ENCODE peak calls at places on chromosome 4, in six cellular contexts. G is cardiac muscle cell; Q is endothelial cell of umbilical vein; Y is trophoblast cell; F is brain microvascular endothelial cell; T is CD8-positive, alpha-beta T cell. D is an unnamed sample.

GRCh38 chr4:87093443-87094123 is 126.8 kb downstream of the KLHL8 start:
- DNase-seq in G (peak), Q (peak), Y (peak), F (peak), T (no peak), D (peak)

GRCh38 chr4:96638132-96638531 is 798.2 kb downstream of the PDHA2 start:
- DNase-seq in G (no peak), Q (no peak), Y (no peak), F (no peak), T (no peak), D (no peak)

GRCh38 chr4:6991771-6992557 is 51.2 kb upstream of the TADA2B start:
- DNase-seq in G (peak), Q (peak), Y (no peak), F (peak), T (no peak), D (peak)

GRCh38 chr4:8391972-8392371 is 48.6 kb downstream of the ACOX3 start:
- DNase-seq in G (peak), Q (peak), Y (peak), F (peak), T (no peak), D (no peak)

GRCh38 chr4:173505924-173506779 is 23.9 kb downstream of the HAND2 start:
- DNase-seq in G (peak), Q (peak), Y (peak), F (peak), T (no peak), D (peak)

GRCh38 chr4:156476359-156476758 is 495.2 kb downstream of the PDGFC start:
- DNase-seq in G (peak), Q (peak), Y (peak), F (peak), T (no peak), D (no peak)

GRCh38 chr4:13484749-13485345 is 707 bp upstream of the RAB28 start:
- DNase-seq in G (peak), Q (no peak), Y (no peak), F (peak), T (no peak), D (no peak)

GRCh38 chr4:1406416-1406945 is at the start of gene NKX1-1:
- DNase-seq in G (no peak), Q (no peak), Y (no peak), F (no peak), T (no peak), D (no peak)

GRCh38 chr4:79042079-79042674 is 102.9 kb upstream of the PAQR3 start:
- DNase-seq in G (peak), Q (peak), Y (peak), F (peak), T (no peak), D (no peak)

GRCh38 chr4:139295317-139296299 is 5.7 kb upstream of the NAA15 start:
- DNase-seq in G (peak), Q (peak), Y (peak), F (peak), T (peak), D (peak)

GRCh38 chr4:183129675-183130074 is 30.6 kb downstream of the WWC2 start:
- DNase-seq in G (no peak), Q (no peak), Y (no peak), F (no peak), T (no peak), D (no peak)

GRCh38 chr4:67744561-67745283 is 9.5 kb downstream of the GNRHR start:
- DNase-seq in G (no peak), Q (no peak), Y (no peak), F (peak), T (no peak), D (no peak)

GRCh38 chr4:109589119-109589518 is 29.1 kb downstream of the MCUB start:
- DNase-seq in G (no peak), Q (no peak), Y (peak), F (no peak), T (no peak), D (no peak)
- H3K27ac ChIP-seq in G (no peak), Q (no peak), Y (peak), F (no peak), T (no peak), D (no peak)

DNA sequence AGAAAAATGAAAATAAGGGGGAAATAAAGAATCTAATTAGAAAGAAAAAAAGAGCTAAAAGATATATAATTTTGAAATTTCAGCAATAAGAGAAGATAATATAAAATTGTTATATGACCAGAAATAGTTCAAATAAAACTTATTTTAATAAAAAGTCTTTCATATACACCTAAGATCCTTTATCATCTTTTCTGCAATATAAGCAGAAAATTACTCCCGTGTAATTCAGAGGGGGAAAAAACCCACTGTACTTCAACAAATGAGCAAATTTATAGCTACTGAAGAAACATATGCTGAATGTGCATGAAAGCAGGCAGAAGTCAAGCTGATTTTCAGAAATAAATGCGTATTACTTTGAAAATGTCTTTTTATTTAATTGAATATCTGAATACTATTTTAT is 771.3 kb downstream of the FAT4 start:
- DNase-seq in G (no peak), Q (no peak), Y (no peak), F (no peak), T (no peak), D (no peak)
- H3K27ac ChIP-seq in G (no peak), Q (no peak), Y (no peak), F (no peak), T (no peak), D (no peak)

GRCh38 chr4:149279790-149280189 is 535.9 kb downstream of the IQCM start:
- DNase-seq in G (peak), Q (no peak), Y (no peak), F (no peak), T (no peak), D (no peak)
- H3K27ac ChIP-seq in G (no peak), Q (no peak), Y (no peak), F (no peak), T (no peak), D (no peak)

GRCh38 chr4:85474356-85474755 is 594 bp upstream of the ARHGAP24 start:
- DNase-seq in G (no peak), Q (no peak), Y (peak), F (no peak), T (no peak), D (no peak)
- H3K27ac ChIP-seq in G (no peak), Q (no peak), Y (peak), F (no peak), T (no peak), D (no peak)

GRCh38 chr4:145619639-145619996 is 433 bp downstream of the MMAA start:
- DNase-seq in G (peak), Q (no peak), Y (peak), F (peak), T (no peak), D (no peak)
- H3K27ac ChIP-seq in G (peak), Q (peak), Y (peak), F (peak), T (peak), D (peak)

DNA sequence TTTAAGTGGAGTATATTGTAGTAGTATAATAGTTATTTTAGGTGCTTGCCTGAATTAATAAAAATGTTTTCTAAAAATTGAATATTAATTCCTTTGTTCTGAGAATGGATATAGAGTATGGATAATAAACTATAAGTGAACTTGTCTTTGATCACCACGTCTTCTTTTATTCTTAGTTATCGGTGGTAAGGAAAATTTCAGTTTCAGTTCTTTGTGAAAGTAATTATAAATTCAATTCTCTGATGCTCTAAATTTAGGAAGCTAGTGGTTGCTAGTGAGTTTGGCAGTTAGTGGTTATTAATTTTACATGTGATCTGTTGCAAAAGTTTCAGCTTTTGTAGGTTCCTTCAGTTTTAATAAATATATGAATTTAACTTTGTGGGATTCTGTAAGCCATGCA is 30.8 kb downstream of the MRPL1 start:
- DNase-seq in G (no peak), Q (no peak), Y (no peak), F (no peak), T (no peak), D (no peak)
- H3K27ac ChIP-seq in G (no peak), Q (no peak), Y (no peak), F (no peak), T (no peak), D (no peak)